ENCODE peak calls at places on chromosome 19, in seven cellular contexts. G is cardiac muscle cell; L is lower leg skin; O is PC-9; H is CD4-positive, alpha-beta memory T cell; M is aorta; F is PC-3. S is an unnamed sample.
A peak's percentile ranks its signal among the peaks of the same experiment; 100 is the strongest.

GRCh38 chr19:18597809-18598660 is 8.6 kb downstream of the CRLF1 start:
- DNase-seq in H (no peak), M (no peak), F (no peak), G (no peak), O (no peak), L (no peak), S (no peak)

GRCh38 chr19:8257052-8257443 is 47.9 kb downstream of the CERS4 start:
- DNase-seq in G (peak; percentile 25), O (no peak), H (no peak), F (no peak), L (no peak), M (no peak), S (no peak)

GRCh38 chr19:7647156-7647555 is 10.2 kb downstream of the STXBP2 start:
- DNase-seq in L (no peak), O (no peak), G (no peak), F (no peak), M (no peak), H (no peak), S (no peak)

GRCh38 chr19:34173145-34173956 is 1.0 kb downstream of the LSM14A start:
- DNase-seq in G (peak; percentile 61), M (no peak), H (peak; percentile 41), L (peak; percentile 87), O (peak; percentile 70), F (peak; percentile 61), S (peak; percentile 34)

GRCh38 chr19:45817010-45817724 is 2.1 kb upstream of the RSPH6A start:
- DNase-seq in F (peak; percentile 91), G (peak; percentile 96), M (peak; percentile 98), L (peak; percentile 98), H (peak; percentile 92), O (peak; percentile 95), S (peak; percentile 96)

GRCh38 chr19:30267332-30267731 is 104.9 kb upstream of the ZNF536 start:
- DNase-seq in M (no peak), L (no peak), F (no peak), H (no peak), G (no peak), O (no peak), S (no peak)

GRCh38 chr19:6464070-6464873 is at the start of gene CRB3:
- DNase-seq in M (no peak), L (peak; percentile 93), O (peak; percentile 86), G (no peak), F (peak; percentile 93), H (peak; percentile 22), S (peak; percentile 96)

GRCh38 chr19:13466697-13467096 is 39.6 kb downstream of the CACNA1A start:
- DNase-seq in H (no peak), O (no peak), G (no peak), F (no peak), M (no peak), L (no peak), S (no peak)

GRCh38 chr19:8306235-8307054 is 1.7 kb downstream of the CD320 start:
- DNase-seq in M (peak; percentile 70), F (no peak), G (no peak), L (peak; percentile 87), O (no peak), H (no peak), S (peak; percentile 25)

GRCh38 chr19:11480081-11480926 is 542 bp downstream of the ELAVL3 start:
- DNase-seq in L (no peak), O (no peak), G (no peak), H (no peak), F (no peak), M (no peak), S (no peak)

GRCh38 chr19:7149956-7150705 is 80.6 kb downstream of the ZNF557 start:
- DNase-seq in F (no peak), H (no peak), L (no peak), O (no peak), G (no peak), M (peak; percentile 70), S (no peak)

GRCh38 chr19:2641332-2641698 is 61.2 kb downstream of the GNG7 start:
- DNase-seq in L (no peak), O (no peak), M (no peak), H (no peak), F (no peak), G (no peak), S (no peak)

GRCh38 chr19:18606281-18607221 is at the start of gene CRLF1:
- DNase-seq in F (no peak), L (no peak), H (no peak), O (no peak), M (no peak), G (no peak), S (no peak)

GRCh38 chr19:18668744-18669523 is 14.5 kb upstream of the CRTC1 start:
- DNase-seq in H (no peak), L (no peak), G (no peak), M (peak; percentile 74), O (no peak), F (no peak), S (no peak)

GRCh38 chr19:2038284-2039081 is 12.6 kb downstream of the MKNK2 start:
- DNase-seq in M (peak; percentile 71), F (no peak), O (no peak), G (no peak), L (no peak), H (no peak), S (no peak)

GRCh38 chr19:33442706-33443105 is 69.2 kb downstream of the CEBPG start:
- DNase-seq in H (no peak), O (no peak), G (no peak), L (peak; percentile 68), M (peak; percentile 54), F (no peak), S (no peak)

GRCh38 chr19:6736917-6737283 is 480 bp downstream of the GPR108 start:
- DNase-seq in F (no peak), M (no peak), L (no peak), H (peak; percentile 22), G (no peak), O (peak; percentile 37), S (no peak)

GRCh38 chr19:57099199-57099661 is 20.6 kb upstream of the USP29 start:
- DNase-seq in L (peak; percentile 85), M (peak; percentile 90), O (peak; percentile 52), H (peak; percentile 26), F (peak; percentile 71), G (peak; percentile 70), S (peak; percentile 49)

GRCh38 chr19:41839211-41839610 is 5.3 kb downstream of the LYPD4 start:
- DNase-seq in G (no peak), H (no peak), O (no peak), F (no peak), M (no peak), L (no peak), S (no peak)

GRCh38 chr19:38251564-38252051 is 4.6 kb downstream of the PPP1R14A start:
- DNase-seq in F (no peak), G (peak; percentile 53), H (no peak), O (no peak), M (peak; percentile 90), L (no peak), S (no peak)

GRCh38 chr19:38252385-38252784 is 3.8 kb downstream of the PPP1R14A start:
- DNase-seq in F (no peak), L (no peak), G (no peak), M (no peak), O (no peak), H (no peak), S (no peak)

GRCh38 chr19:38252935-38253691 is 3.1 kb downstream of the PPP1R14A start:
- DNase-seq in H (no peak), M (peak; percentile 92), O (no peak), F (no peak), L (no peak), G (no peak), S (peak; percentile 42)

GRCh38 chr19:38250428-38250820 is 5.8 kb downstream of the PPP1R14A start:
- DNase-seq in O (no peak), F (no peak), G (no peak), M (no peak), L (no peak), H (no peak), S (no peak)

GRCh38 chr19:38250821-38251563 is 5.2 kb downstream of the PPP1R14A start:
- DNase-seq in F (no peak), M (peak; percentile 93), L (no peak), G (peak; percentile 73), H (no peak), O (no peak), S (peak; percentile 60)
- H3K4me3 ChIP-seq in F (no peak overlapping the region), M (peak overlapping the region; percentile 16), L (no peak overlapping the region), G (no peak overlapping the region), H (no peak overlapping the region), O (no peak overlapping the region), S (peak overlapping the region; percentile 57)

GRCh38 chr19:44260695-44261446 is 1.2 kb downstream of the ZNF233 start:
- DNase-seq in M (no peak), F (no peak), G (peak; percentile 5), O (no peak), L (no peak), H (no peak), S (no peak)
- H3K4me3 ChIP-seq in M (no peak overlapping the region), F (peak overlapping the region; percentile 65), G (peak overlapping the region; percentile 45), O (peak overlapping the region; percentile 50), L (no peak overlapping the region), H (no peak overlapping the region), S (no peak overlapping the region)

DNA sequence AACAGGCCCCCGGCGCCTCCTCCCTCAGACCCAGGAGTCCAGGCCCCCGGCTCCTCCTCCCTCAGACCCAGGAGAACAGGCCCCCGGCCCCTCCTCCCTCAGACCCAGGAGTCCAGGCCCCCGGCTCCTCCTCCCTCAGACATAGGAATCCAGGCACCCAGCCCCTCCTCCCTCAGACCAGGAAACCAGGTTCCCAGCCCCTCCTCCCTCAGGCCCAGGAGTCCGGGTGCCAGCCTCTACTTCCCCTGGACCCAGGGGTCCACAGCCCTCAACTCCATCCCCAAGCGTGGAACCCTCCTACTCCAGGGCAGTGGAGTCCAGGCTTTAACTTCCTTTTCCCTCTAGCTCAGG is 572 bp downstream of the TMC4 start:
- DNase-seq in F (peak; percentile 45), M (no peak), G (no peak), L (no peak), O (peak; percentile 96), H (no peak), S (no peak)
- H3K4me3 ChIP-seq in F (peak overlapping the region; percentile 65), M (no peak overlapping the region), G (no peak overlapping the region), L (no peak overlapping the region), O (peak overlapping the region; percentile 77), H (no peak overlapping the region), S (peak overlapping the region; percentile 55)

DNA sequence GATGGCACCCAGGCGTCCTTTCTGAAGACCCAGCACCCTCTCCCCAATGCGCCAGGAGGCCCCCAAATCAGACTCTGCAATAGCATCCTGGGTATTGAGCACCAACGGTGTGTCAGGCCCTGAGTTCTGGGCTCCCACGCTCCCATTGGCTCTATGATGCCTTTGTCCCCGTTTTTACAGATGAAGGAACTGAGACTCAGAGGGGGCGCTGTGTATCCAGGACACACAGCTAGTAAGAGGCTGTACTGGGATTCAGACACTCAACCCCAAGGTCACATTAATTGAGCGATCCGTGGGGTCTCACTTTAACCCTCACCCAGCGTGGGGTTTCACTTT is 42.5 kb downstream of the CYP4F22 start:
- DNase-seq in H (no peak), O (no peak), M (peak; percentile 50), G (peak; percentile 5), F (no peak), L (no peak), S (no peak)
- H3K4me3 ChIP-seq in H (peak overlapping the region; percentile 72), O (peak overlapping the region; percentile 37), M (no peak overlapping the region), G (no peak overlapping the region), F (peak overlapping the region; percentile 74), L (no peak overlapping the region), S (peak overlapping the region; percentile 34)

GRCh38 chr19:17171874-17172273 is 43.3 kb upstream of the USE1 start:
- DNase-seq in L (no peak), G (no peak), M (no peak), O (no peak), F (no peak), H (no peak), S (no peak)
- H3K4me3 ChIP-seq in L (no peak overlapping the region), G (no peak overlapping the region), M (no peak overlapping the region), O (no peak overlapping the region), F (no peak overlapping the region), H (no peak overlapping the region), S (no peak overlapping the region)